ENCODE peak calls at places on chromosomes 12 and 14, in nine cellular contexts. One of them, this sample, is unnamed.
A peak's percentile ranks its signal among the peaks of the same experiment; 100 is the strongest.

GRCh38 chr14:96905065-96905464 is 107.9 kb downstream of the VRK1 start:
- DNase-seq in CD8-positive, alpha-beta T cell: no peak
- DNase-seq in kidney: no peak
- DNase-seq in fibroblast of lung: no peak
- DNase-seq in PC-3: no peak
- DNase-seq in upper lobe of right lung: no peak
- DNase-seq in heart left ventricle: no peak
- DNase-seq in psoas muscle: no peak
- DNase-seq in ovary: no peak
- DNase-seq in this sample: no peak

GRCh38 chr12:103742349-103742784 is 98.7 kb downstream of the NT5DC3 start:
- DNase-seq in heart left ventricle: no peak
- DNase-seq in kidney: no peak
- DNase-seq in CD8-positive, alpha-beta T cell: no peak
- DNase-seq in ovary: no peak
- DNase-seq in PC-3: peak; percentile 61
- DNase-seq in upper lobe of right lung: no peak
- DNase-seq in psoas muscle: no peak
- DNase-seq in fibroblast of lung: peak; percentile 25
- DNase-seq in this sample: peak; percentile 39

GRCh38 chr12:94262228-94263010 is 114.0 kb downstream of the PLXNC1 start:
- DNase-seq in fibroblast of lung: peak; percentile 95
- DNase-seq in kidney: peak; percentile 95
- DNase-seq in heart left ventricle: peak; percentile 90
- DNase-seq in upper lobe of right lung: peak; percentile 94
- DNase-seq in CD8-positive, alpha-beta T cell: peak; percentile 83
- DNase-seq in psoas muscle: peak; percentile 85
- DNase-seq in PC-3: peak; percentile 62
- DNase-seq in ovary: peak; percentile 96
- DNase-seq in this sample: peak; percentile 63

GRCh38 chr12:94829552-94829951 is 173.9 kb downstream of the NDUFA12 start:
- DNase-seq in heart left ventricle: no peak
- DNase-seq in kidney: no peak
- DNase-seq in ovary: no peak
- DNase-seq in fibroblast of lung: no peak
- DNase-seq in upper lobe of right lung: no peak
- DNase-seq in PC-3: no peak
- DNase-seq in psoas muscle: no peak
- DNase-seq in CD8-positive, alpha-beta T cell: no peak
- DNase-seq in this sample: no peak

GRCh38 chr12:1939745-1940607 is 21.5 kb upstream of the CACNA2D4 start:
- DNase-seq in kidney: peak; percentile 92
- DNase-seq in CD8-positive, alpha-beta T cell: peak; percentile 85
- DNase-seq in ovary: peak; percentile 92
- DNase-seq in fibroblast of lung: peak; percentile 62
- DNase-seq in PC-3: peak; percentile 81
- DNase-seq in upper lobe of right lung: peak; percentile 92
- DNase-seq in psoas muscle: peak; percentile 84
- DNase-seq in heart left ventricle: peak; percentile 92
- DNase-seq in this sample: peak; percentile 57

GRCh38 chr12:20369164-20370000 is 1.0 kb downstream of the PDE3A start:
- DNase-seq in PC-3: no peak
- DNase-seq in fibroblast of lung: peak; percentile 76
- DNase-seq in upper lobe of right lung: peak; percentile 72
- DNase-seq in kidney: peak; percentile 95
- DNase-seq in heart left ventricle: peak; percentile 90
- DNase-seq in psoas muscle: peak; percentile 63
- DNase-seq in ovary: peak; percentile 75
- DNase-seq in CD8-positive, alpha-beta T cell: no peak
- DNase-seq in this sample: peak; percentile 14

GRCh38 chr12:9039397-9039977 is 50.1 kb downstream of the KLRG1 start:
- DNase-seq in heart left ventricle: no peak
- DNase-seq in psoas muscle: no peak
- DNase-seq in PC-3: peak; percentile 64
- DNase-seq in fibroblast of lung: peak; percentile 27
- DNase-seq in CD8-positive, alpha-beta T cell: no peak
- DNase-seq in kidney: no peak
- DNase-seq in upper lobe of right lung: no peak
- DNase-seq in ovary: no peak
- DNase-seq in this sample: peak; percentile 36

GRCh38 chr14:95183532-95184412 is 26.4 kb upstream of the DICER1 start:
- DNase-seq in fibroblast of lung: peak; percentile 14
- DNase-seq in CD8-positive, alpha-beta T cell: no peak
- DNase-seq in heart left ventricle: no peak
- DNase-seq in upper lobe of right lung: no peak
- DNase-seq in ovary: no peak
- DNase-seq in PC-3: no peak
- DNase-seq in kidney: no peak
- DNase-seq in psoas muscle: no peak
- DNase-seq in this sample: no peak

GRCh38 chr12:30989754-30990153 is 63.2 kb downstream of the TSPAN11 start:
- DNase-seq in PC-3: peak; percentile 54
- DNase-seq in kidney: no peak
- DNase-seq in ovary: no peak
- DNase-seq in CD8-positive, alpha-beta T cell: no peak
- DNase-seq in fibroblast of lung: peak; percentile 3
- DNase-seq in psoas muscle: no peak
- DNase-seq in upper lobe of right lung: no peak
- DNase-seq in heart left ventricle: no peak
- DNase-seq in this sample: no peak

GRCh38 chr14:100470523-100470897 is 116.7 kb downstream of the BEGAIN start:
- DNase-seq in PC-3: no peak
- DNase-seq in psoas muscle: no peak
- DNase-seq in heart left ventricle: no peak
- DNase-seq in CD8-positive, alpha-beta T cell: no peak
- DNase-seq in kidney: no peak
- DNase-seq in fibroblast of lung: no peak
- DNase-seq in upper lobe of right lung: no peak
- DNase-seq in ovary: no peak
- DNase-seq in this sample: no peak

GRCh38 chr14:38137005-38137404 is 70.7 kb upstream of the SSTR1 start:
- DNase-seq in CD8-positive, alpha-beta T cell: no peak
- DNase-seq in ovary: no peak
- DNase-seq in fibroblast of lung: no peak
- DNase-seq in kidney: no peak
- DNase-seq in PC-3: no peak
- DNase-seq in psoas muscle: no peak
- DNase-seq in upper lobe of right lung: no peak
- DNase-seq in heart left ventricle: no peak
- DNase-seq in this sample: no peak

GRCh38 chr12:101570022-101570421 is 24.7 kb upstream of the MYBPC1 start:
- DNase-seq in PC-3: peak; percentile 59
- DNase-seq in upper lobe of right lung: no peak
- DNase-seq in heart left ventricle: no peak
- DNase-seq in kidney: no peak
- DNase-seq in CD8-positive, alpha-beta T cell: no peak
- DNase-seq in fibroblast of lung: peak; percentile 58
- DNase-seq in psoas muscle: no peak
- DNase-seq in ovary: no peak
- DNase-seq in this sample: peak; percentile 24

GRCh38 chr14:23301288-23301968 is 1.2 kb downstream of the PPP1R3E start:
- DNase-seq in psoas muscle: peak; percentile 99
- DNase-seq in upper lobe of right lung: peak; percentile 100
- DNase-seq in heart left ventricle: peak; percentile 99
- DNase-seq in PC-3: peak; percentile 99
- DNase-seq in fibroblast of lung: peak; percentile 98
- DNase-seq in CD8-positive, alpha-beta T cell: peak; percentile 97
- DNase-seq in ovary: peak; percentile 99
- DNase-seq in kidney: peak; percentile 100
- DNase-seq in this sample: peak; percentile 99

GRCh38 chr12:88816201-88816600 is 235.9 kb upstream of the KITLG start:
- DNase-seq in psoas muscle: no peak
- DNase-seq in heart left ventricle: no peak
- DNase-seq in upper lobe of right lung: no peak
- DNase-seq in fibroblast of lung: peak; percentile 33
- DNase-seq in ovary: no peak
- DNase-seq in kidney: no peak
- DNase-seq in CD8-positive, alpha-beta T cell: no peak
- DNase-seq in PC-3: peak; percentile 83
- DNase-seq in this sample: peak; percentile 26

GRCh38 chr14:50057331-50057730 is 59.0 kb downstream of the VCPKMT start:
- DNase-seq in PC-3: no peak
- DNase-seq in upper lobe of right lung: no peak
- DNase-seq in kidney: peak; percentile 6
- DNase-seq in fibroblast of lung: no peak
- DNase-seq in ovary: no peak
- DNase-seq in CD8-positive, alpha-beta T cell: no peak
- DNase-seq in heart left ventricle: no peak
- DNase-seq in psoas muscle: no peak
- DNase-seq in this sample: no peak

GRCh38 chr12:12333407-12333831 is 16.6 kb downstream of the MANSC1 start:
- DNase-seq in fibroblast of lung: peak; percentile 98
- DNase-seq in upper lobe of right lung: no peak
- DNase-seq in kidney: no peak
- DNase-seq in ovary: no peak
- DNase-seq in psoas muscle: no peak
- DNase-seq in CD8-positive, alpha-beta T cell: no peak
- DNase-seq in heart left ventricle: no peak
- DNase-seq in PC-3: peak; percentile 85
- DNase-seq in this sample: no peak

DNA sequence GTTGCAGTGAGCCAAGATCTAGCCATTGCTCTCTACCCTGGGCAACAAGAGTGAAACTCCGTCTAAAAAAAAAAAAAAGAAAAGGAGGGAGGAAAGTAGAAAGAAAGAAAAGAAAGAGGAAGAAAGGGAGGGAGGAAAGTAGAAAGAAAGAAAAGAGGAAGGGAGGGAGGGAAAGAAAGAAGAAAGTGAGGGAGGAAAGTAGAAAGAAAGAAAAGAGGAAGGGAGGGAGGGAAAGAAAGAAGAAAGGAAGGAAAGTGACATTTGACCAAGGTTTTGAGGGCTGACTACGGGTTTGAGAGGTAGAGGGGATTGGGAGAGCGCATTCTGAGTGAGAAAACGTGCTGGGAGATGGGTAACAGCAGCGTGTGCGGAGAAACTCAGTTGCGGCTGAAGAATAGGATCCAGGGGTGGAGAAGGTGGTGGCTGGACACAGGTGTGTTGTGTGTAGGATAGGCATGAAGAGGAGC is 521 bp upstream of the PAPLN start:
- DNase-seq in heart left ventricle: no peak
- DNase-seq in CD8-positive, alpha-beta T cell: no peak
- DNase-seq in fibroblast of lung: no peak
- DNase-seq in ovary: no peak
- DNase-seq in PC-3: no peak
- DNase-seq in psoas muscle: no peak
- DNase-seq in upper lobe of right lung: no peak
- DNase-seq in kidney: no peak
- DNase-seq in this sample: no peak
- H3K4me1 ChIP-seq in heart left ventricle: peaks cover 8% of the 10 kb centered on the region
- H3K4me1 ChIP-seq in CD8-positive, alpha-beta T cell: peaks cover 10% of the 10 kb centered on the region
- H3K4me1 ChIP-seq in fibroblast of lung: peaks cover 17% of the 10 kb centered on the region
- H3K4me1 ChIP-seq in ovary: peaks cover 27% of the 10 kb centered on the region
- H3K4me1 ChIP-seq in PC-3: peaks cover 30% of the 10 kb centered on the region
- H3K4me1 ChIP-seq in psoas muscle: peaks cover 15% of the 10 kb centered on the region
- H3K4me1 ChIP-seq in upper lobe of right lung: peaks cover 55% of the 10 kb centered on the region
- H3K4me1 ChIP-seq in kidney: peaks cover 15% of the 10 kb centered on the region
- H3K4me1 ChIP-seq in this sample: peaks cover 32% of the 10 kb centered on the region

DNA sequence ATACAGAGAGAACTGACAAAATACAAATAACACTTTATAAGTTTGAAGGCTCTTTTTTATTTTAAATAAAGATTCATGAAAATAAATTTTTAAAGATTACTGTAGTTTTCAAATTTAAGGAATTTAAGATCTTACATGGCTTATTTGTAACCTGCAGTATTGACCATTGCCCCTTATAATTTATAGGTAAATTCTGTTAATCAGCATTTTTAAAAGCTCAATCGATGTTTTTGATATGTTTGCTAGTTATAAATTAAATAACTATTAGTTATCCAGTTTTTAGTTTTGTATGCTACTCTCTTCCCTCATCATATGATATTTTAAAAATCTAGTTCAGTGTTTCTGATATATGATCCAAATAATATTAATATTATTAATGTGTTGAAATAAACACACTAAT is 109.9 kb downstream of the MON2 start:
- DNase-seq in ovary: no peak
- DNase-seq in CD8-positive, alpha-beta T cell: no peak
- DNase-seq in upper lobe of right lung: no peak
- DNase-seq in PC-3: no peak
- DNase-seq in kidney: no peak
- DNase-seq in fibroblast of lung: no peak
- DNase-seq in psoas muscle: no peak
- DNase-seq in heart left ventricle: no peak
- DNase-seq in this sample: no peak
- TF ChIP-seq CTCF in ovary: no peak
- TF ChIP-seq CTCF in CD8-positive, alpha-beta T cell: no peak
- TF ChIP-seq CTCF in upper lobe of right lung: no peak
- TF ChIP-seq CTCF in PC-3: no peak
- TF ChIP-seq CTCF in kidney: no peak
- TF ChIP-seq CTCF in fibroblast of lung: no peak
- TF ChIP-seq CTCF in psoas muscle: no peak
- TF ChIP-seq CTCF in heart left ventricle: no peak
- TF ChIP-seq CTCF in this sample: no peak

GRCh38 chr14:69047255-69047654 is 68.2 kb upstream of the ACTN1 start:
- DNase-seq in PC-3: no peak
- DNase-seq in heart left ventricle: no peak
- DNase-seq in upper lobe of right lung: no peak
- DNase-seq in fibroblast of lung: no peak
- DNase-seq in ovary: no peak
- DNase-seq in psoas muscle: no peak
- DNase-seq in kidney: no peak
- DNase-seq in CD8-positive, alpha-beta T cell: no peak
- DNase-seq in this sample: no peak

GRCh38 chr14:69044296-69044695 is 65.2 kb upstream of the ACTN1 start:
- DNase-seq in psoas muscle: no peak
- DNase-seq in heart left ventricle: no peak
- DNase-seq in upper lobe of right lung: no peak
- DNase-seq in PC-3: no peak
- DNase-seq in kidney: no peak
- DNase-seq in fibroblast of lung: no peak
- DNase-seq in ovary: no peak
- DNase-seq in CD8-positive, alpha-beta T cell: no peak
- DNase-seq in this sample: no peak

GRCh38 chr14:69044965-69045555 is 66.0 kb upstream of the ACTN1 start:
- DNase-seq in psoas muscle: peak; percentile 53
- DNase-seq in kidney: no peak
- DNase-seq in fibroblast of lung: peak; percentile 94
- DNase-seq in PC-3: no peak
- DNase-seq in upper lobe of right lung: no peak
- DNase-seq in heart left ventricle: no peak
- DNase-seq in ovary: peak; percentile 74
- DNase-seq in CD8-positive, alpha-beta T cell: no peak
- DNase-seq in this sample: peak; percentile 43

GRCh38 chr14:69046468-69046867 is 67.4 kb upstream of the ACTN1 start:
- DNase-seq in PC-3: no peak
- DNase-seq in psoas muscle: no peak
- DNase-seq in fibroblast of lung: peak; percentile 92
- DNase-seq in heart left ventricle: no peak
- DNase-seq in upper lobe of right lung: no peak
- DNase-seq in ovary: peak; percentile 40
- DNase-seq in CD8-positive, alpha-beta T cell: no peak
- DNase-seq in kidney: no peak
- DNase-seq in this sample: no peak

GRCh38 chr14:69045857-69046351 is 66.8 kb upstream of the ACTN1 start:
- DNase-seq in kidney: no peak
- DNase-seq in CD8-positive, alpha-beta T cell: no peak
- DNase-seq in heart left ventricle: no peak
- DNase-seq in fibroblast of lung: peak; percentile 70
- DNase-seq in PC-3: no peak
- DNase-seq in psoas muscle: no peak
- DNase-seq in upper lobe of right lung: no peak
- DNase-seq in ovary: peak; percentile 46
- DNase-seq in this sample: no peak
- H3K4me1 ChIP-seq in kidney: peaks cover 35% of the 10 kb centered on the region
- H3K4me1 ChIP-seq in CD8-positive, alpha-beta T cell: peaks cover 5% of the 10 kb centered on the region
- H3K4me1 ChIP-seq in heart left ventricle: peaks cover 65% of the 10 kb centered on the region
- H3K4me1 ChIP-seq in fibroblast of lung: peaks cover 37% of the 10 kb centered on the region
- H3K4me1 ChIP-seq in PC-3: no peaks in the 10 kb centered on the region
- H3K4me1 ChIP-seq in psoas muscle: peaks cover 58% of the 10 kb centered on the region
- H3K4me1 ChIP-seq in upper lobe of right lung: peaks cover 75% of the 10 kb centered on the region
- H3K4me1 ChIP-seq in ovary: peaks cover 43% of the 10 kb centered on the region
- H3K4me1 ChIP-seq in this sample: peaks cover 19% of the 10 kb centered on the region

GRCh38 chr12:52543985-52544888 is 8.7 kb downstream of the KRT71 start:
- DNase-seq in kidney: no peak
- DNase-seq in psoas muscle: peak; percentile 33
- DNase-seq in upper lobe of right lung: no peak
- DNase-seq in PC-3: no peak
- DNase-seq in CD8-positive, alpha-beta T cell: no peak
- DNase-seq in heart left ventricle: no peak
- DNase-seq in ovary: no peak
- DNase-seq in fibroblast of lung: peak; percentile 11
- DNase-seq in this sample: no peak
- TF ChIP-seq CTCF in kidney: no peak
- TF ChIP-seq CTCF in psoas muscle: no peak
- TF ChIP-seq CTCF in upper lobe of right lung: no peak
- TF ChIP-seq CTCF in PC-3: no peak
- TF ChIP-seq CTCF in CD8-positive, alpha-beta T cell: no peak
- TF ChIP-seq CTCF in heart left ventricle: no peak
- TF ChIP-seq CTCF in ovary: no peak
- TF ChIP-seq CTCF in fibroblast of lung: no peak
- TF ChIP-seq CTCF in this sample: peak; percentile 20